ENCODE peak calls at places on chromosomes 12 and 14, in ten cellular contexts. T is right lobe of liver, N is small intestine, R is Peyer's patch, Y is HCT116, Q is fibroblast of lung, X is testis, J is tibial nerve, Z is endodermal cell, U is DND-41. L is an unnamed sample.

GRCh38 chr14:50045837-50046236 is 70.5 kb downstream of the VCPKMT start:
- DNase-seq in T (no peak), N (no peak), R (no peak), Y (no peak), Q (no peak), X (no peak), J (no peak), Z (peak; percentile 65), U (no peak), L (no peak)

GRCh38 chr12:22029991-22030390 is 16.0 kb upstream of the CMAS start:
- DNase-seq in T (no peak), N (no peak), R (no peak), Y (no peak), Q (no peak), X (peak; percentile 65), J (no peak), Z (no peak), U (no peak), L (no peak)

GRCh38 chr14:90514015-90514398 is 117.2 kb downstream of the CALM1 start:
- DNase-seq in T (no peak), N (no peak), R (no peak), Y (no peak), Q (no peak), X (no peak), J (no peak), Z (no peak), U (no peak), L (no peak)

GRCh38 chr12:51389302-51389999 is 1.8 kb downstream of the GALNT6 start:
- DNase-seq in T (no peak), N (peak; percentile 48), R (no peak), Y (no peak), Q (peak; percentile 96), X (no peak), J (no peak), Z (peak; percentile 46), U (peak; percentile 39), L (no peak)

GRCh38 chr12:52870361-52871290 is 21.8 kb upstream of the KRT78 start:
- DNase-seq in T (no peak), N (peak; percentile 85), R (peak; percentile 88), Y (no peak), Q (peak; percentile 30), X (peak; percentile 69), J (no peak), Z (peak; percentile 97), U (peak; percentile 63), L (no peak)

GRCh38 chr12:43766291-43766690 is 7.5 kb downstream of the IRAK4 start:
- DNase-seq in T (no peak), N (no peak), R (no peak), Y (no peak), Q (no peak), X (no peak), J (no peak), Z (no peak), U (no peak), L (no peak)

GRCh38 chr12:19771858-19772257 is 332.6 kb downstream of the AEBP2 start:
- DNase-seq in T (no peak), N (no peak), R (no peak), Y (no peak), Q (peak; percentile 11), X (no peak), J (no peak), Z (peak; percentile 45), U (no peak), L (no peak)

GRCh38 chr12:29754235-29755189 is 29.2 kb downstream of the TMTC1 start:
- DNase-seq in T (no peak), N (no peak), R (no peak), Y (no peak), Q (no peak), X (no peak), J (no peak), Z (no peak), U (no peak), L (no peak)

GRCh38 chr12:108477881-108478259 is 37.2 kb upstream of the FICD start:
- DNase-seq in T (no peak), N (no peak), R (no peak), Y (no peak), Q (no peak), X (no peak), J (no peak), Z (no peak), U (no peak), L (no peak)

GRCh38 chr12:108479364-108480070 is 35.6 kb upstream of the FICD start:
- DNase-seq in T (no peak), N (no peak), R (no peak), Y (no peak), Q (no peak), X (no peak), J (no peak), Z (no peak), U (no peak), L (no peak)

GRCh38 chr12:108475396-108475795 is 39.7 kb upstream of the FICD start:
- DNase-seq in T (no peak), N (no peak), R (no peak), Y (no peak), Q (no peak), X (no peak), J (no peak), Z (no peak), U (no peak), L (no peak)

GRCh38 chr12:108477055-108477880 is 37.8 kb upstream of the FICD start:
- DNase-seq in T (no peak), N (no peak), R (no peak), Y (no peak), Q (no peak), X (peak; percentile 57), J (no peak), Z (peak; percentile 50), U (no peak), L (no peak)

DNA sequence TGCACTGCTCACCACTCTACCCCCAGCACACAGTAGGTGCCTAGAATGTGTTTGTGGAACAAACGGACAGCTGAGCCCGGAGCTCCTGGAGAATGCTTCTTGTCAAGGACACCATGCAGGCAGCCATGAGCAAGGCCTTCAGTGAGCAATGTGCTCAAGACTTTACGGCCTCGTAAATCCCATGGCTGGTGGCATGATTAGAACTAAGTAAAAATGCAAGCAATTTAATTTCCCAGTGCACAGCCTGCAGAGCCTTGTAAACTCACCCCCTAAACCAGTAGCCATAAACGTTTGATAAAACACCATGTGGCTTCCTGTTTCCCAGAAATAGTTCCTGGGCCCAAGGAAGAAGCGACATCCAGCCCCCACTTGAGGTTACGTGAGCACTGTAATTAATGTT is 36.5 kb upstream of the FICD start:
- DNase-seq in T (no peak), N (no peak), R (no peak), Y (no peak), Q (no peak), X (no peak), J (no peak), Z (no peak), U (no peak), L (no peak)
- H3K4me1 ChIP-seq in T (no peaks in the 10 kb centered on the region), N (no peaks in the 10 kb centered on the region), R (no peaks in the 10 kb centered on the region), Y (peaks cover 13% of the 10 kb centered on the region), Q (no peaks in the 10 kb centered on the region), X (no peaks in the 10 kb centered on the region), J (no peaks in the 10 kb centered on the region), Z (no peaks in the 10 kb centered on the region), U (no peaks in the 10 kb centered on the region), L (no peaks in the 10 kb centered on the region)

GRCh38 chr12:76069339-76069738 is 15.1 kb downstream of the NAP1L1 start:
- DNase-seq in T (no peak), N (no peak), R (no peak), Y (no peak), Q (no peak), X (no peak), J (no peak), Z (no peak), U (no peak), L (no peak)

GRCh38 chr12:76075448-76075847 is 9.0 kb downstream of the NAP1L1 start:
- DNase-seq in T (no peak), N (no peak), R (no peak), Y (no peak), Q (no peak), X (no peak), J (no peak), Z (no peak), U (no peak), L (no peak)

GRCh38 chr12:76074701-76075336 is 9.7 kb downstream of the NAP1L1 start:
- DNase-seq in T (no peak), N (no peak), R (no peak), Y (no peak), Q (no peak), X (no peak), J (no peak), Z (no peak), U (no peak), L (no peak)

GRCh38 chr12:76073561-76073960 is 10.9 kb downstream of the NAP1L1 start:
- DNase-seq in T (no peak), N (no peak), R (no peak), Y (no peak), Q (no peak), X (no peak), J (no peak), Z (no peak), U (no peak), L (no peak)

GRCh38 chr12:76072568-76072967 is 11.9 kb downstream of the NAP1L1 start:
- DNase-seq in T (no peak), N (no peak), R (no peak), Y (no peak), Q (no peak), X (no peak), J (no peak), Z (no peak), U (no peak), L (no peak)
- H3K36me3 ChIP-seq in T (no peaks in the 10 kb centered on the region), N (no peaks in the 10 kb centered on the region), R (no peaks in the 10 kb centered on the region), Y (peaks cover 48% of the 10 kb centered on the region), Q (peaks cover 6% of the 10 kb centered on the region), X (no peaks in the 10 kb centered on the region), J (no peaks in the 10 kb centered on the region), Z (peaks cover 84% of the 10 kb centered on the region), U (peaks cover 66% of the 10 kb centered on the region), L (no peaks in the 10 kb centered on the region)

GRCh38 chr14:69682607-69683263 is 71.3 kb downstream of the SUSD6 start:
- DNase-seq in T (no peak), N (peak; percentile 42), R (no peak), Y (no peak), Q (peak; percentile 34), X (no peak), J (no peak), Z (no peak), U (no peak), L (no peak)
- H3K4me1 ChIP-seq in T (no peaks in the 10 kb centered on the region), N (peaks cover 4% of the 10 kb centered on the region), R (peaks cover 30% of the 10 kb centered on the region), Y (no peaks in the 10 kb centered on the region), Q (no peaks in the 10 kb centered on the region), X (peaks cover 5% of the 10 kb centered on the region), J (peaks cover 61% of the 10 kb centered on the region), Z (no peaks in the 10 kb centered on the region), U (no peaks in the 10 kb centered on the region), L (peaks cover 81% of the 10 kb centered on the region)

GRCh38 chr14:74684444-74684843 is 28.4 kb downstream of the AREL1 start:
- DNase-seq in T (no peak), N (no peak), R (no peak), Y (no peak), Q (no peak), X (no peak), J (no peak), Z (no peak), U (no peak), L (peak; percentile 11)

GRCh38 chr14:74683406-74683805 is 29.5 kb downstream of the AREL1 start:
- DNase-seq in T (no peak), N (no peak), R (no peak), Y (no peak), Q (no peak), X (no peak), J (no peak), Z (no peak), U (peak; percentile 16), L (no peak)

GRCh38 chr14:74682169-74682952 is 30.5 kb downstream of the AREL1 start:
- DNase-seq in T (no peak), N (no peak), R (no peak), Y (no peak), Q (no peak), X (no peak), J (no peak), Z (no peak), U (no peak), L (no peak)

GRCh38 chr14:74685054-74685453 is 27.8 kb downstream of the AREL1 start:
- DNase-seq in T (no peak), N (no peak), R (no peak), Y (no peak), Q (no peak), X (no peak), J (no peak), Z (no peak), U (no peak), L (no peak)

GRCh38 chr14:74686324-74686723 is 26.6 kb downstream of the AREL1 start:
- DNase-seq in T (no peak), N (peak; percentile 93), R (no peak), Y (no peak), Q (no peak), X (no peak), J (no peak), Z (no peak), U (no peak), L (no peak)
- H3K36me3 ChIP-seq in T (no peaks in the 10 kb centered on the region), N (peaks cover 4% of the 10 kb centered on the region), R (peaks cover 5% of the 10 kb centered on the region), Y (peaks cover 38% of the 10 kb centered on the region), Q (peaks cover 5% of the 10 kb centered on the region), X (no peaks in the 10 kb centered on the region), J (no peaks in the 10 kb centered on the region), Z (peaks cover 77% of the 10 kb centered on the region), U (peaks cover 84% of the 10 kb centered on the region), L (peaks cover 12% of the 10 kb centered on the region)

L was measured in esophagus squamous epithelium.